ENCODE peak calls at places on chromosomes 11 and 22, in six cellular contexts. B, L, N, K, O and Y are unnamed samples.

GRCh38 chr22:20822240-20822639 is 36.4 kb downstream of the PI4KA start:
- DNase-seq in B (no peak), L (no peak), N (no peak), K (no peak), O (no peak), Y (no peak)

GRCh38 chr11:105073486-105074200 is 28.5 kb upstream of the CARD16 start:
- DNase-seq in B (no peak), L (no peak), N (no peak), K (no peak), O (no peak), Y (no peak)

GRCh38 chr11:9663699-9664275 is at the start of gene SWAP70:
- DNase-seq in B (peak), L (peak), N (peak), K (peak), O (peak), Y (peak)

GRCh38 chr11:71222318-71223080 is 29.9 kb downstream of the SHANK2 start:
- DNase-seq in B (peak), L (no peak), N (peak), K (no peak), O (no peak), Y (peak)

GRCh38 chr11:128180446-128181089 is 406.8 kb downstream of the ETS1 start:
- DNase-seq in B (no peak), L (no peak), N (no peak), K (no peak), O (peak), Y (no peak)

GRCh38 chr22:31179345-31179744 is 19.4 kb downstream of the RNF185 start:
- DNase-seq in B (peak), L (no peak), N (no peak), K (no peak), O (no peak), Y (no peak)

GRCh38 chr11:94787798-94788197 is 19.6 kb downstream of the AMOTL1 start:
- DNase-seq in B (no peak), L (no peak), N (peak), K (no peak), O (no peak), Y (no peak)

GRCh38 chr11:33635161-33635560 is 65.5 kb downstream of the C11orf91 start:
- DNase-seq in B (no peak), L (no peak), N (no peak), K (peak), O (no peak), Y (no peak)

GRCh38 chr11:30583505-30584280 is 2.5 kb downstream of the MPPED2 start:
- DNase-seq in B (peak), L (peak), N (peak), K (peak), O (no peak), Y (no peak)

GRCh38 chr11:2529173-2529572 is 84.4 kb downstream of the KCNQ1 start:
- DNase-seq in B (peak), L (peak), N (no peak), K (peak), O (no peak), Y (peak)

GRCh38 chr11:67113231-67113721 is 5.8 kb upstream of the KDM2A start:
- DNase-seq in B (peak), L (peak), N (no peak), K (no peak), O (no peak), Y (no peak)

GRCh38 chr11:16992846-16993245 is 21.4 kb downstream of the PLEKHA7 start:
- DNase-seq in B (no peak), L (no peak), N (no peak), K (no peak), O (no peak), Y (no peak)

GRCh38 chr11:73359930-73360742 is 16.1 kb upstream of the RELT start:
- DNase-seq in B (no peak), L (no peak), N (peak), K (no peak), O (peak), Y (no peak)

GRCh38 chr11:74932797-74933196 is 16.1 kb downstream of the XRRA1 start:
- DNase-seq in B (no peak), L (no peak), N (no peak), K (no peak), O (no peak), Y (no peak)

GRCh38 chr11:44759743-44760476 is 33.1 kb downstream of the TSPAN18 start:
- DNase-seq in B (no peak), L (no peak), N (no peak), K (no peak), O (no peak), Y (no peak)

GRCh38 chr11:103863497-103863896 is 172.9 kb upstream of the DDI1 start:
- DNase-seq in B (no peak), L (no peak), N (no peak), K (no peak), O (no peak), Y (no peak)

GRCh38 chr11:126755494-126755893 is 245.1 kb downstream of the KIRREL3 start:
- DNase-seq in B (no peak), L (no peak), N (no peak), K (no peak), O (no peak), Y (no peak)

GRCh38 chr22:44030702-44031082 is 6.6 kb downstream of the PARVB start:
- DNase-seq in B (no peak), L (no peak), N (no peak), K (no peak), O (no peak), Y (no peak)

GRCh38 chr11:9710223-9710622 is 46.3 kb downstream of the SWAP70 start:
- DNase-seq in B (no peak), L (no peak), N (no peak), K (no peak), O (no peak), Y (no peak)

GRCh38 chr11:86523738-86524602 is 148.4 kb downstream of the ME3 start:
- DNase-seq in B (no peak), L (no peak), N (no peak), K (no peak), O (peak), Y (no peak)

GRCh38 chr11:31921066-31921465 is 109.9 kb upstream of the PAX6 start:
- DNase-seq in B (no peak), L (no peak), N (no peak), K (no peak), O (no peak), Y (no peak)

GRCh38 chr11:8205566-8205965 is 36.7 kb upstream of the RIC3 start:
- DNase-seq in B (no peak), L (no peak), N (no peak), K (no peak), O (no peak), Y (no peak)

GRCh38 chr11:128843198-128843766 is 23.8 kb downstream of the KCNJ1 start:
- DNase-seq in B (no peak), L (no peak), N (no peak), K (no peak), O (no peak), Y (no peak)

GRCh38 chr11:76206327-76207081 is at the start of gene WNT11:
- DNase-seq in B (peak), L (peak), N (peak), K (peak), O (peak), Y (peak)

GRCh38 chr22:27240298-27240885 is 561.2 kb downstream of the MN1 start:
- DNase-seq in B (no peak), L (no peak), N (no peak), K (no peak), O (no peak), Y (no peak)
- TF ChIP-seq POLR2A in B (no peak), L (no peak), N (no peak), K (no peak), O (no peak), Y (no peak)

DNA sequence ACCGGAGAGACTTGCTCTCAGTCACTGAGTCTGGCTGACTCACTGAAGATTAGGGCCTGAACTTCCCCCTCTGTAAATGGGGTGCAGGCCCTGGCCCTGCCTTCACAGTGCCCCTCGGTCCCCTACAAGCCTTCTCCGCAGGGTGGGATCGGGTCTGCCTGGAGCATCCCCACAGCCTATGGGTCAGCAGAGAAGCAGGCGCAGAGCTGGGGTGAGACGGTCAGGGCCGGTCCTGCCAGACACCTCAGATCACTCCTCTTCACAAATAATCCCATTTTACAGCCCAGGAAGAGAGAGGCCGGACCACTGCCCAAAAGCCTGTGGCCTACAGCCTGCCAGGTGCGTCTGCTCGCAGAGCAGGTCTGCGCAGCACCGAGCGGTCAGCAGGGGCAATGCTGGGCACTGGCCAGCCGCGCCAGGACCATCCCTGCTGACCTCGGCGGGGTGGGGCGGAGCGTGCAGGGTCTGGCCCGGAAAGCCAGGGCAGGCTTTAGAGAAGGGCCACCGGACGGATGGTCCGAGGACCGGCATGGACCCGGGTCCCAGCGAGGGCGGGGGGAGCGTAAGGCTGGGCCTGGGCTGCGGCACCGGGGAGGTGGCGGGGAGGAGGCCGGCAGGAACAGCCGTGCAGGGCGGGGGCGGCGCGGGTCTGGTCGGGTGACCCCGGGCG is 518 bp upstream of the SEPTIN5 start:
- DNase-seq in B (no peak), L (peak), N (no peak), K (no peak), O (no peak), Y (peak)
- H3K27ac ChIP-seq in B (no peak), L (no peak), N (no peak), K (no peak), O (peak), Y (no peak)

DNA sequence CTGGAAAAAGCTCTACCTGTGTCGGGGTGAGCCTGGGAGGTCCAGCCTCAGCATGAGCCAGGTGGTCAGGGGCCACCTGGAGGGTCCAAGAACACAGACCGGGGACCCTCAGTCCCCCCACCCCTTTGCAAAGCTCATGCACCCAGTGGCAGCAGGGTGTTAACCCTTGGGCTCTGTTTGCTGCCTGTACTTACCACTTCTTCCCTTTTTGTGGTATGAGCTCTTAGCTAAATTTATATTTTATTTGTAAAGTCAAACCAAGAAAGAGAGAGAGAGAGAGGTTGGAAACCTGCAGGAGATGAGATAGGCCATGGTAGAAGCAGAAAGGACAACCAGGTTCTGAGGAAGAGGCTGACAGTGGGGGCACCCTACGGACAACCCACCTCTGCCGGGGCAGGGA is 29.9 kb downstream of the IL10RA start:
- DNase-seq in B (no peak), L (no peak), N (no peak), K (no peak), O (no peak), Y (no peak)
- TF ChIP-seq POLR2A in B (no peak), L (no peak), N (no peak), K (no peak), O (no peak), Y (no peak)

GRCh38 chr11:826836-827145 is 928 bp upstream of the CRACR2B start:
- DNase-seq in B (no peak), L (no peak), N (no peak), K (no peak), O (no peak), Y (no peak)
- H3K27ac ChIP-seq in B (peak), L (no peak), N (no peak), K (peak), O (peak), Y (peak)

DNA sequence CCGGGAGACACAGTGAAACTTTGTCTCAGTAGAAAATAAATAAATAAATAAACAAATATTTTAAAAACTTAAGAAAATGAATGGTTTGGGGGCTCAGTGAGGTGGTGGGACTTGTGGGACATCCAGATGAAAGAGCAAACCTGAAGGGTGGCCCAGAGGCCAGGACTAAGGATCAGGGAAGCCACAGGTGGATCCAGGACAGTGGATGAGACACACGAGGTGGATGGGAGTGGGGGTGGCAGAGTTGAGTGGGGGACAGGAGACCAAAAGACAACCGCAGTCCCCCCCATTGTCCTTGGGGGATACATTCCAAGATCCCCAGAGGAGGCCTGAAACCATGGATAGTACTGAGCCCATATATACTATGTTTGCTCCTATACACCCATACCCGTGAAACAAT is 7.1 kb downstream of the RFPL1 start:
- DNase-seq in B (no peak), L (no peak), N (no peak), K (no peak), O (no peak), Y (no peak)
- TF ChIP-seq POLR2A in B (no peak), L (no peak), N (no peak), K (no peak), O (no peak), Y (no peak)

GRCh38 chr22:26226538-26227297 is 57.5 kb downstream of the SEZ6L start:
- DNase-seq in B (no peak), L (no peak), N (no peak), K (no peak), O (no peak), Y (no peak)
- H3K27ac ChIP-seq in B (no peak), L (no peak), N (no peak), K (no peak), O (no peak), Y (no peak)